ENCODE peak calls at places on chromosomes 12 and 14, in ten cellular contexts. F is NCI-H1436, Z is neural crest cell, N is AG04450, C is iPS-NIHi11, U is astrocyte of the spinal cord, J is NCI-H2107, M is NCI-H2081 treated with DMSO at 0.1 percent for 48 hours, Y is NCI-H2171, O is astrocyte of the hippocampus. G is an unnamed sample.

GRCh38 chr12:105214670-105215375 is 21.2 kb downstream of the APPL2 start:
- DNase-seq in O (peak), N (no peak), M (no peak), F (no peak), J (no peak), Z (no peak), C (no peak), U (no peak), Y (no peak), G (peak)

GRCh38 chr12:54593716-54594115 is 5.3 kb upstream of the PPP1R1A start:
- DNase-seq in J (no peak), Y (no peak), M (no peak), F (no peak), Z (no peak), U (no peak), C (no peak), O (no peak), N (no peak), G (no peak)

GRCh38 chr12:124764451-124764850 is 99.2 kb downstream of the SCARB1 start:
- DNase-seq in Y (no peak), U (peak), N (no peak), Z (peak), O (peak), J (no peak), F (no peak), C (peak), M (no peak), G (no peak)

GRCh38 chr12:94263011-94263786 is 114.8 kb downstream of the PLXNC1 start:
- DNase-seq in J (no peak), O (no peak), N (no peak), Z (no peak), F (no peak), Y (no peak), U (no peak), C (no peak), M (no peak), G (no peak)

GRCh38 chr14:49366416-49366815 is 219.8 kb downstream of the RPS29 start:
- DNase-seq in M (no peak), Y (no peak), U (no peak), C (no peak), Z (no peak), N (no peak), F (no peak), O (no peak), J (no peak), G (no peak)

GRCh38 chr14:31966896-31967668 is 110.0 kb upstream of the ARHGAP5 start:
- DNase-seq in N (no peak), U (no peak), Y (no peak), J (no peak), Z (no peak), F (no peak), M (no peak), O (no peak), C (no peak), G (no peak)

GRCh38 chr12:130205531-130205930 is 43.3 kb downstream of the FZD10 start:
- DNase-seq in Y (no peak), N (no peak), O (no peak), M (no peak), Z (no peak), C (no peak), F (no peak), J (no peak), U (no peak), G (no peak)

GRCh38 chr14:59507063-59507751 is 22.9 kb downstream of the JKAMP start:
- DNase-seq in M (no peak), Z (peak), J (peak), N (peak), U (peak), O (peak), F (peak), C (peak), Y (peak), G (peak)

GRCh38 chr12:128644664-128645296 is 179.0 kb downstream of the SLC15A4 start:
- DNase-seq in M (no peak), U (no peak), J (peak), Z (peak), C (peak), F (peak), Y (no peak), N (no peak), O (no peak), G (no peak)

GRCh38 chr12:81300454-81300853 is 222.6 kb downstream of the ACSS3 start:
- DNase-seq in J (no peak), U (no peak), C (peak), Z (no peak), O (peak), Y (no peak), M (no peak), N (no peak), F (no peak), G (no peak)

GRCh38 chr12:114339626-114340025 is 66.3 kb downstream of the TBX5 start:
- DNase-seq in M (no peak), J (no peak), Z (no peak), C (no peak), N (peak), F (no peak), O (no peak), Y (no peak), U (peak), G (no peak)

GRCh38 chr12:115916910-115917668 is 360.4 kb downstream of the MED13L start:
- DNase-seq in Y (peak), F (peak), N (no peak), Z (peak), C (peak), O (peak), M (no peak), J (peak), U (peak), G (peak)

GRCh38 chr12:30178948-30179347 is 395.2 kb upstream of the TMTC1 start:
- DNase-seq in U (no peak), J (no peak), Z (no peak), O (no peak), F (no peak), C (no peak), N (no peak), Y (no peak), M (no peak), G (no peak)

G was measured in DMS79 treated with DMSO at 0.1 percent for 48 hours.